ENCODE peak calls at places on chromosomes 5 and 9, in six cellular contexts. F is psoas muscle; U is left lung; G is effector memory CD4-positive, alpha-beta T cell; P is HCT116; Y is PC-9. N is an unnamed sample.

GRCh38 chr5:1143670-1143951 is 31.7 kb upstream of the SLC12A7 start:
- DNase-seq in U (no peak), P (no peak), F (no peak), Y (no peak), G (no peak), N (no peak)

GRCh38 chr9:114303977-114304376 is 18.9 kb upstream of the ORM1 start:
- DNase-seq in U (peak; percentile 5), Y (no peak), P (no peak), G (no peak), F (no peak), N (no peak)

GRCh38 chr9:132295181-132295580 is 59.6 kb downstream of the SETX start:
- DNase-seq in U (no peak), Y (no peak), P (no peak), F (no peak), G (no peak), N (no peak)

GRCh38 chr5:54996476-54996875 is 11.1 kb upstream of the ESM1 start:
- DNase-seq in G (no peak), P (no peak), U (no peak), F (no peak), Y (no peak), N (no peak)

GRCh38 chr5:172659909-172660628 is 19.0 kb downstream of the NEURL1B start:
- DNase-seq in G (no peak), U (peak; percentile 72), P (no peak), Y (no peak), F (peak; percentile 88), N (no peak)

GRCh38 chr9:129111762-129112151 is 542 bp downstream of the PTPA start:
- DNase-seq in F (peak; percentile 72), Y (peak; percentile 41), P (no peak), G (no peak), U (peak; percentile 54), N (no peak)

GRCh38 chr5:41109186-41109585 is 38.0 kb upstream of the MROH2B start:
- DNase-seq in P (no peak), Y (no peak), F (no peak), G (no peak), U (no peak), N (no peak)

GRCh38 chr9:14399736-14400657 is 86.1 kb upstream of the NFIB start:
- DNase-seq in P (no peak), Y (no peak), F (no peak), U (no peak), G (no peak), N (no peak)

GRCh38 chr5:88536146-88536545 is 267.5 kb upstream of the TMEM161B start:
- DNase-seq in Y (no peak), P (no peak), F (no peak), U (no peak), G (no peak), N (no peak)

GRCh38 chr5:173802670-173803165 is 85.4 kb upstream of the CPEB4 start:
- DNase-seq in Y (peak; percentile 63), F (peak; percentile 67), G (no peak), P (no peak), U (peak; percentile 79), N (no peak)

GRCh38 chr5:138276402-138277054 is 2.1 kb upstream of the GFRA3 start:
- DNase-seq in F (no peak), G (no peak), Y (no peak), P (no peak), U (no peak), N (no peak)

GRCh38 chr5:130471-131175 is 38.7 kb downstream of the PLEKHG4B start:
- DNase-seq in F (no peak), Y (no peak), U (no peak), G (no peak), P (no peak), N (no peak)

GRCh38 chr9:127176631-127177030 is 54.2 kb upstream of the ANGPTL2 start:
- DNase-seq in F (no peak), G (no peak), Y (no peak), U (no peak), P (no peak), N (no peak)

GRCh38 chr5:143376911-143377838 is 26.3 kb downstream of the NR3C1 start:
- DNase-seq in P (peak; percentile 7), Y (peak; percentile 80), G (no peak), U (no peak), F (no peak), N (no peak)

GRCh38 chr5:165735388-165735787 is 2230.0 kb downstream of the MAT2B start:
- DNase-seq in F (no peak), Y (no peak), P (no peak), U (no peak), G (no peak), N (no peak)

GRCh38 chr5:116482394-116482793 is 92.2 kb downstream of the SEMA6A start:
- DNase-seq in P (no peak), F (no peak), U (no peak), Y (no peak), G (no peak), N (no peak)

GRCh38 chr9:127154390-127155191 is 32.2 kb upstream of the ANGPTL2 start:
- DNase-seq in Y (no peak), U (peak; percentile 76), G (no peak), F (peak; percentile 78), P (no peak), N (no peak)

GRCh38 chr5:53343187-53343586 is 137.2 kb upstream of the FST start:
- DNase-seq in F (no peak), Y (peak; percentile 19), U (no peak), G (no peak), P (no peak), N (no peak)

GRCh38 chr5:9716838-9717281 is 86.7 kb upstream of the TAS2R1 start:
- DNase-seq in G (no peak), Y (no peak), F (no peak), U (no peak), P (no peak), N (no peak)

GRCh38 chr9:130997925-130998595 is 10.9 kb upstream of the LAMC3 start:
- DNase-seq in G (no peak), U (peak; percentile 50), Y (peak; percentile 84), P (peak; percentile 60), F (peak; percentile 81), N (no peak)

GRCh38 chr9:89277454-89277853 is 33.5 kb upstream of the CKS2 start:
- DNase-seq in U (peak; percentile 40), Y (no peak), P (no peak), G (no peak), F (no peak), N (no peak)

GRCh38 chr9:137077010-137077747 is at the start of gene UAP1L1:
- DNase-seq in P (no peak), G (peak; percentile 53), F (peak; percentile 83), U (peak; percentile 92), Y (peak; percentile 55), N (no peak)

GRCh38 chr5:156473271-156473935 is 146.4 kb downstream of the SGCD start:
- DNase-seq in F (no peak), U (no peak), P (no peak), G (no peak), Y (no peak), N (no peak)

GRCh38 chr5:133738271-133738670 is 125.9 kb upstream of the FSTL4 start:
- DNase-seq in F (no peak), P (no peak), G (no peak), Y (no peak), U (no peak), N (no peak)

GRCh38 chr5:154193636-154194035 is 3.1 kb downstream of the GALNT10 start:
- DNase-seq in U (no peak), P (no peak), Y (no peak), F (no peak), G (no peak), N (no peak)

GRCh38 chr5:24539625-24540024 is 105.2 kb downstream of the CDH10 start:
- DNase-seq in G (no peak), U (no peak), P (no peak), F (no peak), Y (no peak), N (no peak)

GRCh38 chr5:107389769-107390168 is 281.0 kb downstream of the EFNA5 start:
- DNase-seq in Y (no peak), U (no peak), F (no peak), G (no peak), P (no peak), N (peak; percentile 27)

GRCh38 chr9:134662143-134662876 is 20.7 kb downstream of the COL5A1 start:
- DNase-seq in P (no peak), U (peak; percentile 51), Y (peak; percentile 84), G (no peak), F (peak; percentile 66), N (no peak)

GRCh38 chr9:18705763-18706372 is 231.9 kb downstream of the ADAMTSL1 start:
- DNase-seq in Y (no peak), G (no peak), F (no peak), P (no peak), U (no peak), N (no peak)

GRCh38 chr5:148090200-148090599 is 26.4 kb downstream of the SPINK5 start:
- DNase-seq in G (no peak), P (no peak), U (no peak), F (no peak), Y (no peak), N (no peak)

GRCh38 chr5:32990593-32991415 is 279.7 kb downstream of the NPR3 start:
- DNase-seq in P (no peak), F (no peak), G (no peak), U (no peak), Y (no peak), N (no peak)

GRCh38 chr5:61327761-61328753 is 4.0 kb upstream of the ZSWIM6 start:
- DNase-seq in G (no peak), F (no peak), Y (no peak), P (no peak), U (no peak), N (no peak)
- H3K4me3 ChIP-seq in G (no peak overlapping the region), F (no peak overlapping the region), Y (no peak overlapping the region), P (no peak overlapping the region), U (no peak overlapping the region), N (no peak overlapping the region)

GRCh38 chr5:132425009-132425937 is 55.8 kb downstream of the SLC22A5 start:
- DNase-seq in P (no peak), U (no peak), G (peak; percentile 44), F (no peak), Y (no peak), N (no peak)

GRCh38 chr5:132424167-132424935 is 54.8 kb downstream of the SLC22A5 start:
- DNase-seq in P (no peak), Y (no peak), U (no peak), G (no peak), F (no peak), N (no peak)

GRCh38 chr5:132421442-132421841 is 51.9 kb downstream of the SLC22A5 start:
- DNase-seq in P (no peak), Y (no peak), U (no peak), G (no peak), F (no peak), N (no peak)

GRCh38 chr5:132422720-132423442 is 53.4 kb downstream of the SLC22A5 start:
- DNase-seq in F (peak; percentile 75), U (peak; percentile 75), P (no peak), Y (no peak), G (no peak), N (no peak)

GRCh38 chr5:132423443-132423898 is 54.0 kb downstream of the SLC22A5 start:
- DNase-seq in G (no peak), Y (no peak), F (no peak), U (no peak), P (no peak), N (no peak)
- H3K27ac ChIP-seq in G (peak overlapping the region; percentile 80), Y (peak overlapping the region; percentile 49), F (peak overlapping the region; percentile 66), U (peak overlapping the region; percentile 96), P (no peak overlapping the region), N (peak overlapping the region; percentile 44)

GRCh38 chr9:69204378-69204777 is 30.3 kb downstream of the TJP2 start:
- DNase-seq in U (no peak), P (no peak), Y (no peak), G (no peak), F (no peak), N (no peak)
- H3K4me1 ChIP-seq in U (peaks cover 16% of the 10 kb centered on the region), P (peaks cover 6% of the 10 kb centered on the region), Y (peaks cover 9% of the 10 kb centered on the region), G (peaks cover 4% of the 10 kb centered on the region), F (no peaks in the 10 kb centered on the region), N (no peaks in the 10 kb centered on the region)

GRCh38 chr9:81113408-81114124 is 575.8 kb downstream of the TLE1 start:
- DNase-seq in P (no peak), U (no peak), Y (no peak), F (no peak), G (no peak), N (no peak)
- H3K4me3 ChIP-seq in P (no peak overlapping the region), U (no peak overlapping the region), Y (no peak overlapping the region), F (no peak overlapping the region), G (no peak overlapping the region), N (no peak overlapping the region)